ENCODE peak calls at places on chromosomes 13 and 19, in five cellular contexts. K, O, P, N and U are unnamed samples.

GRCh38 chr13:53242015-53242414 is 213.4 kb downstream of the OLFM4 start:
- DNase-seq in K (no peak), O (no peak), P (no peak), N (no peak), U (no peak)

GRCh38 chr19:7360393-7360984 is 11.8 kb downstream of the ARHGEF18 start:
- DNase-seq in K (no peak), O (no peak), P (no peak), N (no peak), U (no peak)

GRCh38 chr13:113169277-113170272 is 11.1 kb downstream of the PROZ start:
- DNase-seq in K (no peak), O (no peak), P (peak; percentile 61), N (no peak), U (no peak)

GRCh38 chr19:12482505-12482886 is 2.1 kb downstream of the ZNF709 start:
- DNase-seq in K (no peak), O (no peak), P (no peak), N (no peak), U (no peak)

GRCh38 chr19:290539-291521 is at the start of gene PLPP2:
- DNase-seq in K (no peak), O (peak; percentile 94), P (no peak), N (no peak), U (peak; percentile 93)

GRCh38 chr19:32863841-32864240 is 5.7 kb downstream of the SLC7A9 start:
- DNase-seq in K (no peak), O (no peak), P (no peak), N (no peak), U (no peak)

GRCh38 chr13:105442941-105443340 is 1092.5 kb downstream of the EFNB2 start:
- DNase-seq in K (no peak), O (no peak), P (no peak), N (peak; percentile 12), U (no peak)

GRCh38 chr19:1847348-1847683 is 967 bp downstream of the REXO1 start:
- DNase-seq in K (no peak), O (no peak), P (no peak), N (no peak), U (no peak)

GRCh38 chr19:17005000-17005399 is 21.6 kb downstream of the CPAMD8 start:
- DNase-seq in K (no peak), O (no peak), P (no peak), N (no peak), U (no peak)

GRCh38 chr13:39765801-39766463 is 110.5 kb downstream of the COG6 start:
- DNase-seq in K (no peak), O (peak; percentile 88), P (peak; percentile 55), N (peak; percentile 17), U (peak; percentile 46)

GRCh38 chr19:3061214-3062161 is 807 bp downstream of the TLE5 start:
- DNase-seq in K (peak; percentile 80), O (no peak), P (peak; percentile 78), N (no peak), U (peak; percentile 52)

GRCh38 chr13:28657784-28658538 is 969 bp upstream of the POMP start:
- DNase-seq in K (no peak), O (no peak), P (no peak), N (no peak), U (no peak)
- TF ChIP-seq CTCF in K (no peak), O (no peak), P (peak; percentile 39), N (no peak), U (no peak)

DNA sequence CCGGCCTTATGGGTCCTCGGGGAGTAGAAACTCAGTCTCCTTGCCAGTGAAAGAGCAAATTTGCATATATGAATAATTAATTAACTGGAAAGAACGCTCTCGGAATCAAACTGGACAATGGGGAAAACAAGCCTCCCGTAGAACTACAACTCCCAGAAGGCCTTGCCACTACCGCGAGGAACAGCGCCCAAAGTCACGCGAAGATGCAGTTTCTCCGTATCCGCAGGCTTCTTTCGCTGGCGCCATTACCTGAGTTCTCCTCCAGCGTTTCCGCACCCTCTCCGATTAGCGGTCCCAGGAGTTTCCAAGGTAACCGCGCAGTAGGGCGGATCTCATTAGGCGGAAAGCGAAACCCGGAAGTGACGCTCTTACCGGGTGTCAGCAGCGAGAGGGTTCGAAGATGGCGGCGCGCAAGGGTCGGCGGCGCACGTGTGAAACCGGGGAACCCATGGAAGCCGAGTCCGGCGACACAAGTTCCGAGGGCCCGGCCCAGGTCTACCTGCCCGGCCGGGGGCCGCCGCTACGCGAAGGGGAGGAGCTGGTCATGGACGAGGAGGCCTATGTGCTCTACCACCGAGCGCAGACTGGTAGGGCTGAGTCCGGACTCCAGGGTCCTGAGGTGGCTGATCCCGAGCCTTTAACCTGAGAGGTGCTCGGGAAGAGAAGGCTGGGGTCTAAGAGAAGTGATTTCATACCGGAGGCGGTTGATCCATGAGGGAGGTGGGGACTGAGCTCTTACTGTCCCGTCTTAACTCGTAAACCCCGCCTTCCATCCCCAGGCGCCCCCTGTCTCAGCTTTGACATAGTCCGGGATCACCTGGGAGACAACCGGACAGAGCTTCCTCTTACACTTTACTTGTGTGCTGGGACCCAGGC is at the start of gene GRWD1:
- DNase-seq in K (peak; percentile 95), O (peak; percentile 94), P (peak; percentile 93), N (peak; percentile 88), U (peak; percentile 91)
- TF ChIP-seq POLR2A in K (peak; percentile 35), O (peak; percentile 50), P (peak; percentile 47), N (no peak), U (no peak)

DNA sequence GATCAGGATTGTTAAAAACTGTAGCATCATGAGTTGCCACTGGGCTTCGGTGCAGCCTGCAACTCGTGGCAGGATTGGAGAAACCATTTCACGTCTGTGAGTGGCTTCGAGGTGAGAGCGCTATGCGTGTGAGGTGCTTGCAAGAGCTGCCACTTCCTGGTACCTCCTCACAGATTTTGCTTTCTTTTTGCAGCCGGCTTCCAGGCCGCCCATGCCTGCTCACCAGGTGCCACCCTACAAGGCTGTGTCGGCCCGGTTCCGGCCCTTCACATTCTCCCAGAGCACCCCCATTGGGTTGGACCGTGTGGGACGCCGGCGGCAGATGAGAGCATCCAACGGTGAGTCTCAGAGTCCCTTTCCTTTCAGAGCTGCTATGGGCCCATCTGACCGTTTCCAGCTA is 57.9 kb upstream of the C1QTNF9 start:
- DNase-seq in K (peak; percentile 69), O (no peak), P (no peak), N (no peak), U (no peak)
- H3K4me3 ChIP-seq in K (peak overlapping the region; percentile 30), O (no peak overlapping the region), P (no peak overlapping the region), N (no peak overlapping the region), U (peak overlapping the region; percentile 15)

GRCh38 chr13:85303630-85304029 is 495.6 kb downstream of the SLITRK6 start:
- DNase-seq in K (no peak), O (no peak), P (no peak), N (no peak), U (no peak)

GRCh38 chr13:85298387-85298924 is 500.8 kb downstream of the SLITRK6 start:
- DNase-seq in K (no peak), O (no peak), P (no peak), N (no peak), U (no peak)
- TF ChIP-seq CTCF in K (no peak), O (no peak), P (no peak), N (no peak), U (no peak)

GRCh38 chr19:39413269-39413902 is 917 bp downstream of the PLEKHG2 start:
- DNase-seq in K (peak; percentile 49), O (peak; percentile 61), P (peak; percentile 87), N (no peak), U (no peak)
- TF ChIP-seq POLR2A in K (no peak), O (no peak), P (no peak), N (no peak), U (no peak)

GRCh38 chr19:19120308-19121156 is 17.7 kb downstream of the TMEM161A start:
- DNase-seq in K (no peak), O (no peak), P (peak; percentile 43), N (peak; percentile 46), U (peak; percentile 68)
- H3K4me3 ChIP-seq in K (no peak overlapping the region), O (no peak overlapping the region), P (no peak overlapping the region), N (no peak overlapping the region), U (peak overlapping the region; percentile 28)

DNA sequence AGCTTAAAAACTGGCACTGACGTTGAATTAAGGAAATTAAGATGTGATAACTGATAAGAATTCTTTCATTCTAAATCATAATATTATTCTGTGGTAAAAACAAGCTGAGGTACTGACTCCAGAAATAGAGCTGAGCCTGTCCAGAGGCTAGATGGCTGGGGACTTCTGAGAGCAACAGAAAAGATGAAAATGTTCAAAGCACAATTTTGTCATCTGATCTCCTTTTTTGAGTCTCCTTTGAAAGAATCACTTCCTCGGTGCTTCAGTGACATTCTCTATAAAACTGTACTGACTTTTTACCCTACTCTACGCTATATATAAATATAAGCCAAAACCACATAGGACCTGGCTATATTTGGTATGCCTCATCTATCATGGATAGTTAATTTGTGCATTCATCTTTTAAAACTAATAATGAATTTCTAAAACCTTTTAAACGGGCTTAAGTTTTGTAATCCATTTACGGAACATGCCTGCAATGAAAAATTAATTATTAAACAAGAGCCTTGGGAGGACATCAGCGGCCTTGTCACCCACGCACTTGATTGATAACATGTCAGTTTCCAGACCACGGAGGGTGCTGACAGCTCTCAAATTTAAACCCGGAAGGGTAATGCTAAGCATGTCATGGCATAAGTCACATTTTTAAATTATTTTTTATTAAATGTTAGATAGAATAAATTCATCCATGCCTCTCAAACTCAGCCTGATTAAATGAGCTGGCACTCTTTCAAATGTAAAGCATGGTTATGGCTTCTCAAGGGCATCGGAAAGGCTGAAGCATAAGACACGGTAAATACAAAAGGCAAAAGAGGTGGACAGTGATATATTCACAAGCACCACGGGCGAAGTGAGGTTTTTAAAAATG is 235.4 kb downstream of the PCDH9 start:
- DNase-seq in K (no peak), O (no peak), P (no peak), N (no peak), U (no peak)
- TF ChIP-seq CTCF in K (no peak), O (no peak), P (no peak), N (no peak), U (no peak)

DNA sequence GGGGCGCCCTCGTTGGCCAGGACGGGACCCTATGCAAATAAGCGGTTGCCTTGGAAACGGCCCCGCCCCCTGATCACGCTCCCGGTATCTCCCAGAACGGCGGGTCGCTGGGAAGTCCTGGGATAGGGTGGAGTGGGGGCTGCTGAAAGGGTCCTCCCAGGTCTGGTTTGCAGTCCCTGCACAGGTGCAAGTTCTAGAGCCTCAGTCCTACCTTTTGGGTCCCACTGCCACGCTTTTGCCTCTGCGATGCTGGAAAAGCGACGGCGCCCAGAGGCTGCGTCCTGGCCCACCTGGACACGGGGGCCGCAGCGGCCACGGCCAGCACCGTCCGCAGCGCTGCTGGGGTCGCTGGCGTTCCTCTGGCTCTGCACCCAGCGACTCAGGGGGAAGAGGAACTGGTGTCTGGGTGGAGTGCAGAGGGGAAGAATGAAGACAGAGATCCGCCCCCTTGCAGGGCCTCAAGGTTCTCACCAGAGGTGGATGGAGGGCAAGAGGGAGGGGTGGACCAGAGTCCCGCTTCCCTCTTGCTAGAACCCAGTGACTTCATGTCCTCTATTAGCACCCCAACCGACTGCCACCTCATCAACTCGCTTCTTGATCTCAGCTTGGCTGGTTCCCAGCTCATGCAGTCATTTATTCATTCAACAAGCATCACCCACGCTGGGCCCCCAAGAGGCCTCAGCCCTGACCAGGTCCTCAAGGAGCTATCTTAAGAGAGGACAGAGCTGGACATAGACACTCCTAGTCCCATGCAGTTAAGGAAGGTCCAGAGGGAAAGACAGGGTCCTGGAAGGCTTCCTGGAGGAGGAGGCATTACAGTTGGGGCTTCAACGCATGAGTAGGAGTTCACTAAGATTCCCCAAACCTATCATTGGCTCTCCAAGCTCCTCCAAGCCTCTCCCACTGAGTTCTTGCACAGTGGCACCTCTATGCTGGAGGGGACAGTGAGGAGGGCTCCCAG is at the start of gene LRRC25:
- DNase-seq in K (peak; percentile 69), O (no peak), P (peak; percentile 71), N (peak; percentile 33), U (no peak)
- TF ChIP-seq POLR2A in K (no peak), O (no peak), P (no peak), N (no peak), U (no peak)